ENCODE peak calls at places on chromosomes 12 and 14, in six cellular contexts. A is hepatocyte; C is MM.1S; W is tibial artery; R is PC-3; L is effector memory CD4-positive, alpha-beta T cell. B is an unnamed sample.
A peak's percentile ranks its signal among the peaks of the same experiment; 100 is the strongest.

GRCh38 chr12:41531147-41531829 is 343.2 kb downstream of the PDZRN4 start:
- DNase-seq in A (no peak), W (peak; percentile 49), C (no peak), L (no peak), R (no peak), B (no peak)

GRCh38 chr14:72736348-72736747 is 157.6 kb downstream of the DPF3 start:
- DNase-seq in A (no peak), C (no peak), R (peak; percentile 27), W (no peak), L (no peak), B (no peak)

GRCh38 chr14:94682736-94683135 is 70.5 kb downstream of the SERPINA3 start:
- DNase-seq in W (no peak), C (no peak), R (no peak), L (no peak), A (no peak), B (no peak)

GRCh38 chr14:63747836-63748235 is 20.0 kb upstream of the SGPP1 start:
- DNase-seq in L (no peak), W (no peak), A (no peak), C (no peak), R (no peak), B (no peak)

GRCh38 chr12:130787445-130788410 is 51.3 kb downstream of the STX2 start:
- DNase-seq in A (no peak), C (no peak), R (no peak), L (no peak), W (no peak), B (no peak)

GRCh38 chr14:99078426-99078825 is 193.6 kb downstream of the BCL11B start:
- DNase-seq in C (no peak), W (no peak), R (no peak), L (no peak), A (no peak), B (no peak)

GRCh38 chr12:107514887-107515445 is 170.6 kb upstream of the PWP1 start:
- DNase-seq in C (no peak), R (peak; percentile 72), A (no peak), L (no peak), W (peak; percentile 40), B (no peak)

GRCh38 chr12:6627598-6627997 is 8.2 kb downstream of the LPAR5 start:
- DNase-seq in A (no peak), C (peak; percentile 68), L (no peak), R (no peak), W (no peak), B (no peak)

GRCh38 chr12:10213168-10214130 is 772 bp downstream of the GABARAPL1 start:
- DNase-seq in R (peak; percentile 44), C (peak; percentile 42), W (peak; percentile 88), L (peak; percentile 79), A (peak; percentile 80), B (peak; percentile 34)

GRCh38 chr12:82458101-82458500 is 99.8 kb downstream of the METTL25 start:
- DNase-seq in W (no peak), L (no peak), R (peak; percentile 13), A (no peak), C (no peak), B (no peak)

GRCh38 chr14:89598548-89599186 is 181.6 kb upstream of the FOXN3 start:
- DNase-seq in C (peak; percentile 8), A (no peak), R (no peak), L (no peak), W (no peak), B (peak; percentile 21)

GRCh38 chr12:69240625-69240984 is 1.2 kb downstream of the CPSF6 start:
- DNase-seq in C (peak; percentile 75), A (peak; percentile 19), L (peak; percentile 18), R (no peak), W (no peak), B (no peak)

GRCh38 chr14:67411820-67412421 is at the start of gene PLEK2:
- DNase-seq in W (no peak), R (peak; percentile 86), L (peak; percentile 22), C (no peak), A (peak; percentile 38), B (no peak)

GRCh38 chr12:64392221-64392620 is 1.7 kb upstream of the C12orf56 start:
- DNase-seq in W (no peak), R (peak; percentile 76), C (peak; percentile 39), A (peak; percentile 49), L (no peak), B (no peak)

DNA sequence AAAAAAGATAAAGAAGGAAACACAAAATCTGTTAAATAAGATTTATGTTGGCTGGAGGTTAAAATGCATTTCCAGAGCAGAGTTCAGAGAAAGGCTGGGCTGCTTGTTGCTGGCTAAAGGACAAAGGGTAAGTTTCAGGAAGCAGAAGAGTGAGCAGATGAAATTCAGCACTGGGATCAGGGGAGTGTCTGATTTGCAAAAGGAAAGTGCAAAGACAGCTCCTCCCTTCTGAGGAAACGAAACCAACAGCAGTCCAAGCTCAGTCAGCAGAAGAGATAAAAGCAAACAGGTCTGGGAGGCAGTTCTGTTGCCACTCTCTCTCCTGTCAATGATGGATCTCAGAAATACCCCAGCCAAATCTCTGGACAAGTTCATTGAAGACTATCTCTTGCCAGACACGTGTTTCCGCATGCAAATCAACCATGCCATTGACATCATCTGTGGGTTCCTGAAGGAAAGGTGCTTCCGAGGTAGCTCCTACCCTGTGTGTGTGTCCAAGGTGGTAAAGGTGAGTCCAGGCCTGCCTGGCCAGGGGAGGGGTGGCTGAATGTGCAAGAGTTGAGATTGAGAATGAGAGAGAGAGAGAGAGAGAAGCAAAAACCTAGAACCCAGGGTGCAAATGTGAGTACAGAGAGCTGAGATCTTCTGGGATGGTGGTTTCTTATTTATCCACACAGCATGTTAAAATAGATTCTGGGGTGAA is at the start of gene OAS1:
- DNase-seq in C (peak; percentile 74), R (peak; percentile 70), W (peak; percentile 28), L (no peak), A (peak; percentile 78), B (peak; percentile 48)
- H3K4me3 ChIP-seq in C (peak within 1 kb of the TSS; percentile 69), R (peak within 1 kb of the TSS; percentile 63), W (peak within 1 kb of the TSS; percentile 38), L (peak within 1 kb of the TSS; percentile 57), A (no peak within 1 kb of the TSS), B (peak within 1 kb of the TSS; percentile 76)

DNA sequence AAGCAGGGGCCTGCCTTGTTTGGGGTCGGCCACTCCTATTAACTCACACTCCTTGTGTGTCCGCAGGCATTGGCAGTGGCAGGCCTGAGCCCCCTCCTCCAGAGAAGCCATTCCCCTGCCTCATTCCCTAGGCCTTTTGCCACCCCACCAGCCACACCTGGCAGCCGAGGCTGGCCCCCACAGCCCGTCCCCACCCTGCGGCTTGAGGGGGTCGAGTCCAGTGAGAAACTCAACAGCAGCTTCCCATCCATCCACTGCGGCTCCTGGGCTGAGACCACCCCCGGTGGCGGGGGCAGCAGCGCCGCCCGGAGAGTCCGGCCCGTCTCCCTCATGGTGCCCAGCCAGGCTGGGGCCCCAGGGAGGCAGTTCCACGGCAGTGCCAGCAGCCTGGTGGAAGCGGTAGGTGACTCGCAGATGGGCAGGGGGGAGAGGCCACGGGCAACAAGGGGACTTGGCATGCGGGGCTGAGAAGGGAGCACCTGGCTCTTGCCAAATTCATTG is 106.3 kb upstream of the FKBP4 start:
- DNase-seq in R (no peak), W (no peak), L (no peak), C (no peak), A (no peak), B (no peak)
- H3K36me3 ChIP-seq in R (no peaks in the 10 kb centered on the region), W (peaks cover 76% of the 10 kb centered on the region), L (no peaks in the 10 kb centered on the region), C (no peaks in the 10 kb centered on the region), A (no peaks in the 10 kb centered on the region), B (no peaks in the 10 kb centered on the region)

GRCh38 chr12:108627134-108627920 is 6.4 kb downstream of the SELPLG start:
- DNase-seq in R (no peak), A (no peak), C (peak; percentile 69), L (no peak), W (no peak), B (no peak)

GRCh38 chr12:108630481-108631207 is 3.0 kb downstream of the SELPLG start:
- DNase-seq in L (no peak), A (no peak), C (no peak), R (peak; percentile 98), W (no peak), B (no peak)

GRCh38 chr12:108633081-108633533 is 587 bp downstream of the SELPLG start:
- DNase-seq in L (no peak), A (no peak), R (no peak), W (no peak), C (no peak), B (no peak)

GRCh38 chr12:108629156-108629555 is 4.5 kb downstream of the SELPLG start:
- DNase-seq in W (peak; percentile 18), R (no peak), L (no peak), C (no peak), A (no peak), B (no peak)

DNA sequence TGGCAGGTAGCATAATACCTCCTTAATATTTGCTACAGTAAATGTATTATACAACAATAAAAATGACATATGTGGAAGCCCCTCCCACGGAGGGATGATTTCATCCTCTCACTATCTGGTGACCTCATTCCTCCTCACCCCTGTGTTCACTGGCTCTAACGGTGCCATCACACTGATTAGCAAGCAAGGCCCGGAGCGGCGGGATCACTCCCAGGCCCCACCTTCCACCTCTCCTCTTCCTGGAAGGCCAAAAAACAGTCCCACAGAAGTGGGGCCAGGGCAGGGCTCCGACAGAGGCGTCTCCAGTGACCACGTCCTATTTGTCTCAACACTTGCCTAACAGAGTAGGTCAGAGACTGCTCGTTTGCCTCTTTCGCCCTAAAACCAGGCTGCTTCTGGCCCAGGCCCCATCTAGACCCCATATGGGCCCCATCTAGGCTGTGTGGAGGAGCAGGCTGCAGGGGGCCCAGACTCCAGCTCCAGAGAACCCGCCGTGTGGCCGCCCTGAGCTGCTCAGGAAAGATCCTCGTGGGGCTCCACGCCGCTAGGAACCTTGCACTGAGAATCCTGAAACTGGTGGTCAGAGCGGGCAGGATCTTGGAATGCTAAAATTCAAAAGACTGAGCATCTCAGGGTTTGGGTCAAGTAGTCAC is 3.7 kb downstream of the SELPLG start:
- DNase-seq in L (peak; percentile 62), A (peak; percentile 80), W (peak; percentile 20), C (peak; percentile 44), R (peak; percentile 71), B (no peak)
- H3K4me3 ChIP-seq in L (peak overlapping the region; percentile 47), A (no peak overlapping the region), W (no peak overlapping the region), C (peak overlapping the region; percentile 62), R (no peak overlapping the region), B (no peak overlapping the region)

GRCh38 chr12:108792361-108793292 is 61.3 kb upstream of the CORO1C start:
- DNase-seq in A (no peak), W (no peak), L (no peak), C (no peak), R (no peak), B (no peak)

GRCh38 chr12:108788911-108789310 is 57.6 kb upstream of the CORO1C start:
- DNase-seq in W (no peak), L (no peak), C (no peak), R (no peak), A (no peak), B (no peak)

GRCh38 chr12:108787539-108787938 is 56.2 kb upstream of the CORO1C start:
- DNase-seq in A (no peak), W (no peak), C (no peak), R (no peak), L (no peak), B (no peak)

GRCh38 chr12:108788076-108788782 is 56.9 kb upstream of the CORO1C start:
- DNase-seq in R (no peak), W (peak; percentile 62), L (no peak), A (no peak), C (no peak), B (no peak)

GRCh38 chr12:108789546-108789945 is 58.2 kb upstream of the CORO1C start:
- DNase-seq in L (no peak), A (no peak), W (no peak), R (no peak), C (no peak), B (no peak)
- H3K36me3 ChIP-seq in L (peaks cover 41% of the 10 kb centered on the region), A (no peaks in the 10 kb centered on the region), W (peaks cover 66% of the 10 kb centered on the region), R (peaks cover 44% of the 10 kb centered on the region), C (no peaks in the 10 kb centered on the region), B (peaks cover 22% of the 10 kb centered on the region)